ENCODE peak calls at places on chromosome 9, in six cellular contexts. R, X, W, M, E and C are unnamed samples. For H3K27me3, the result is how much of the 10 kb centered on the place peaks cover.

GRCh38 chr9:127854169-127854833 is at the start of gene ENG:
- DNase-seq in R (peak), E (no peak), M (no peak), W (peak), X (peak), C (no peak)

GRCh38 chr9:134007571-134007970 is 15.4 kb upstream of the VAV2 start:
- DNase-seq in W (no peak), R (no peak), X (no peak), M (no peak), E (no peak), C (no peak)

GRCh38 chr9:116574027-116574679 is 113.0 kb upstream of the TRIM32 start:
- DNase-seq in M (no peak), X (no peak), R (peak), E (peak), W (peak), C (no peak)

GRCh38 chr9:133999866-134000265 is 7.7 kb upstream of the VAV2 start:
- DNase-seq in R (peak), M (no peak), E (no peak), X (no peak), W (no peak), C (no peak)

GRCh38 chr9:112334319-112334828 is 955 bp upstream of the PTBP3 start:
- DNase-seq in M (peak), X (peak), W (peak), E (no peak), R (no peak), C (peak)

GRCh38 chr9:110742741-110743371 is 74.3 kb downstream of the MUSK start:
- DNase-seq in R (peak), X (no peak), W (no peak), M (no peak), E (no peak), C (no peak)

GRCh38 chr9:110440161-110440560 is 102.5 kb upstream of the TXNDC8 start:
- DNase-seq in W (no peak), M (no peak), R (peak), X (no peak), E (no peak), C (no peak)

GRCh38 chr9:127916665-127917581 is at the start of gene ST6GALNAC4:
- DNase-seq in X (peak), M (peak), R (peak), W (peak), E (peak), C (peak)

GRCh38 chr9:23672121-23672520 is 153.9 kb downstream of the ELAVL2 start:
- DNase-seq in W (no peak), M (no peak), X (no peak), E (no peak), R (no peak), C (no peak)

GRCh38 chr9:129258823-129259301 is 80.8 kb upstream of the IER5L start:
- DNase-seq in M (peak), W (no peak), R (no peak), E (no peak), X (no peak), C (peak)

GRCh38 chr9:27888661-27889295 is 315.5 kb upstream of the C9orf72 start:
- DNase-seq in W (peak), M (no peak), E (no peak), R (peak), X (peak), C (peak)

DNA sequence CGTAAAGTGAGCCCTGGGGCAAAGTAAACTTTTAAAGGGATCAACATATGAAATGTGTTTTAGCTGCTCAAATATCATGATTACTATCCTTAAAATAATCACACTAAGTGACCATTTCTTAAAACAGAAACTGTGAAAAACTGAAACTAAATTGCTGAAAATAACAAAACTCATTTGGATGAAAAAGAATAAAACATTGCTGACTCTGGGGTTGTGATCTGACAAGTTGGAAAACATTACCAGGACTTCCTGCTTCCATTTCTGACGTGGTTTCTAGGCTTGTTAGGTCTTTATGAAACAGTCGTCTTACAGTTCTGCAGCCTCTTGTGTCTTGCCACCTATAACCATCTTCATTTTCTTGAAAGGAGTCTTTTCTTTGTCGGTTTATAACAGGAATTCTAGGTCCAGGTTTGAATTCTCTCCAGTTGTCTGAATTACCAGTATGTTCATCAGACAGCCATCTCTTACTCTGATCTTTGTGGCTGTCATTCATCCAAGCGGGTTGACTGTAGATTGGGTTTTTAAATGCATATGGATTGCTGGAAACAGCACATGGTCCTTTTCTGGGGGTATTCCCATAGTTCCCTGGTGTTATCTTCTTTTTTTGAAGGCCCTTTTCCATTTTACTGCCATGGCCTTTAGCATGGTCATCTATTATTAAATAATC is 1.6 kb downstream of the TUT7 start:
- DNase-seq in E (no peak), W (no peak), X (peak), M (peak), R (peak), C (peak)
- H3K27ac ChIP-seq in E (no peak), W (peak), X (peak), M (peak), R (no peak), C (peak)

GRCh38 chr9:93061260-93061751 is 2.8 kb downstream of the SUSD3 start:
- DNase-seq in E (no peak), W (no peak), R (peak), X (no peak), M (no peak), C (no peak)

GRCh38 chr9:93062364-93062763 is 3.9 kb downstream of the SUSD3 start:
- DNase-seq in R (no peak), E (no peak), X (no peak), W (no peak), M (no peak), C (no peak)

GRCh38 chr9:93060746-93061259 is 2.3 kb downstream of the SUSD3 start:
- DNase-seq in R (peak), M (no peak), W (no peak), X (no peak), E (no peak), C (no peak)

GRCh38 chr9:93059960-93060591 is 1.6 kb downstream of the SUSD3 start:
- DNase-seq in E (no peak), W (no peak), M (no peak), R (no peak), X (no peak), C (no peak)

DNA sequence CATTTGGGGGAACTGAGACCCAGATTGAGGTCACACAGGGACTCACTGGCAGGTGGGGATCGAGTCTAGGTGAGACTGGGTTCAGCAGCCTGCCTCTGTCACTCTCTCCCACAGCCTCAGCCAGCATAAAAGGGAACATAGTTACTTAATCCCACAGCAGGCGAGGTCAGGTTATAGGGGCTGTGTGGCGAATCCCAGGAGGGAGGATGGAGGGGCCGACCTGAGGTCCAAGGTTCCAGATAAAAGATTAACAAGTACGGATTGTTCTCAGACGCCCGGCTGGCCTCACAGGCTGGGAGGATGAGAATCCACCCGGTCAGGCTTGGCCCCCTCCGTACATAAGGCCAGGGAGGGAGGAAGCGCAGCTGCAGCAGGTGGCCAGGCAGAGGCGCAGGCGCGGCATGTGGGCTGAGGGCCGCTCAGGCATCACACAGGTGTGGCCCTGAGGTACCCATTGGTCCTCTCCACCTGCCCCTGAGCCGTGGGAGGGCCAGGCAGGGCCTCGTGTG is 3.3 kb downstream of the SUSD3 start:
- DNase-seq in M (no peak), E (no peak), X (no peak), R (no peak), W (peak), C (no peak)
- H3K27me3 ChIP-seq in M (under half), E (under half), X (under half), R (under half), W (under half), C (under half)

DNA sequence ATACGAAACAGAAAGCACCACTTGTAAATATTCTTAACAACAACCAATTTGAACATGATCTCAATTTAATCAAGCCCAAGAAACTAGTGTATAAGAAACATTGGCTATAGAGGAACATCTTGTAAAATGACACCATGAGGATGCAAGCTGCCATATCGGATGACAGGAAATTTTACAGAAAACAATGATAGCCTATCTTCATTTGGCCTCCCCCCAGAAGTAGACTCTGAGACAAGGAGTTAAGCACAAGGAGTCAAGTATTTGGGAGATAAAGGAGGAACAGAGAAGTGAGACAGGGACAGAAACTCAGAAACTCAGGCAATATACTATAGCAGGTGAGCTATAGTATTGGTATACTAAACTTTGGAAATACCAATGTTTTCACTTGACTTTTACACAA is 28.2 kb downstream of the ERP44 start:
- DNase-seq in X (no peak), W (no peak), R (no peak), M (no peak), E (no peak), C (no peak)
- H3K27ac ChIP-seq in X (no peak), W (no peak), R (no peak), M (no peak), E (no peak), C (no peak)

DNA sequence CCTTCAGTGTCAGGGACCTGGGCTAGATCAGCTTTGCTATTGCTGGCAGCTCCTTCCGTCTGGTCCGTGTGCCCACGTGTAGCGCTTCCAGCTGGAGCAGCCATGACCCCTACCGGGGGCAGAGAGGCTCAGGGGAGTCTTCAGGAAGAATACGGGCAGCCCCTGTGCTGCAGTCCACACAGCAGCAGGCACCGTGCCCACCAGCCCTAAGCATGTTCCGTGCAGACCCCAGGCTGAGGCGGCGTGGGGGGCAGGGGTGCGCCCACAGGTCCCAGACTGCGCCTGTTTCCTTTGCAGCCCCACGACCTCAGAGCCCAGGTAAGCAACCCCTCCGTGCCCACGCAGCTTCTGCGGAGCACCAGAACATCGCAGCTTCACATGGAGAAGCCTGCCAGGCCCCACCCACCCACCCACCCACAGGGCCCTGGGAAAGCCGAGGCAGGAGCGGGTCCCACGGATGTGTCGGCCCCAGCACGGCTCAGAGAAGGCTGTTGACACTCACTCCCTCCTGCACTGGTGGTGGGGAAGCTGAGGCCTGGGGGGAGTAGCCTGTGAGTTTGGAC is 83.1 kb downstream of the KCNT1 start:
- DNase-seq in W (no peak), X (no peak), R (no peak), E (no peak), M (no peak), C (no peak)
- H3K27me3 ChIP-seq in W (under half), X (under half), R (under half), E (under half), M (under half), C (under half)

DNA sequence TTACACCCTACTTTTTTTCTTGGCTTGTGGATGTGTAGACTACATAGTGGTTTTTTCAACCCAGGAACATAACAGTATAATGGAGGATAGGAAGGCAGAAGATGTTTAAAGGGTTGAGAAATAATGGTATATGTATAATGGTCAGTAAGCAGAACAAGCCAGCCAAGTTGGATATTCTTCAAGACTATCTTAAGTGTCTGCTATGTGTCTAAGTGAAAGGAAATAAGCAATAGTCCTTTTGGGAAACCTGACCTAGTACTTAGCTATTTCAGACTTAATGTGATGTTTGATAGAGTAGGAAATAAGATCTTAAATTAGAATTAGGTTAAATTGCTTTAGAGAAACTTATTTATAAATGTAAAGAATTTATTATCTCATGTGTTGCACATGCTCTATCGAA is 85.7 kb downstream of the PTPDC1 start:
- DNase-seq in M (no peak), E (no peak), R (no peak), W (no peak), X (no peak), C (no peak)
- H3K27ac ChIP-seq in M (peak), E (no peak), R (no peak), W (no peak), X (no peak), C (no peak)

GRCh38 chr9:131030978-131031641 is 22.1 kb downstream of the LAMC3 start:
- DNase-seq in E (no peak), M (no peak), R (no peak), W (no peak), X (no peak), C (no peak)
- H3K27me3 ChIP-seq in E (under half), M (under half), R (under half), W (under half), X (under half), C (under half)

DNA sequence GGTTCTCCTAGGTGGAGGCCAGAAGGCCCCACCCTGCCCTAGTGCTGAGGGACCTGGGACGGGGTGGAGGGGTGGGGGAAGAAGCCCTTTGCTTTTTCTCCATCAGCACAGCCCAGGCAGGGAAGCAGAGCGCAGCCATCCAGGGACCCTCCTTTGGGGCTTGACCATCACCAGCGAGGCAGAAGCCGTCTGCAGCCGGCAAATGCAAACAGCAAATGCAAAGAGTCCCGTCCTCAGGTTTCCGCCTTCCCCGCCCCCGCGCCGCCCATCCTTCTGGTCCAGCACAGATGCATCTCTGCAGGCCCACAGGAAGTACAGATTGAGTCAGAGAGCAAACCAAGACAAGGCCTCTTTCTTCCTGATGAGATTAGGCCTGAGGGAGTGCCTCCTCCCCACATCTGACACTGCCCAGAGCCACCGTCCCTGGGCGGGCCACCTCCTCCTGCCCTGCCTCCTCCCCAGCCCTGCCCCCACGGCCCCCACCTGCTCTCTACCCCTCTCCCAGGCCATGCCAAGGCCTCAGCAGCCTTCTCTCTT is 23.4 kb downstream of the CORO2A start:
- DNase-seq in M (no peak), E (no peak), R (peak), X (peak), W (peak), C (peak)
- H3K27ac ChIP-seq in M (no peak), E (no peak), R (no peak), X (peak), W (peak), C (peak)

DNA sequence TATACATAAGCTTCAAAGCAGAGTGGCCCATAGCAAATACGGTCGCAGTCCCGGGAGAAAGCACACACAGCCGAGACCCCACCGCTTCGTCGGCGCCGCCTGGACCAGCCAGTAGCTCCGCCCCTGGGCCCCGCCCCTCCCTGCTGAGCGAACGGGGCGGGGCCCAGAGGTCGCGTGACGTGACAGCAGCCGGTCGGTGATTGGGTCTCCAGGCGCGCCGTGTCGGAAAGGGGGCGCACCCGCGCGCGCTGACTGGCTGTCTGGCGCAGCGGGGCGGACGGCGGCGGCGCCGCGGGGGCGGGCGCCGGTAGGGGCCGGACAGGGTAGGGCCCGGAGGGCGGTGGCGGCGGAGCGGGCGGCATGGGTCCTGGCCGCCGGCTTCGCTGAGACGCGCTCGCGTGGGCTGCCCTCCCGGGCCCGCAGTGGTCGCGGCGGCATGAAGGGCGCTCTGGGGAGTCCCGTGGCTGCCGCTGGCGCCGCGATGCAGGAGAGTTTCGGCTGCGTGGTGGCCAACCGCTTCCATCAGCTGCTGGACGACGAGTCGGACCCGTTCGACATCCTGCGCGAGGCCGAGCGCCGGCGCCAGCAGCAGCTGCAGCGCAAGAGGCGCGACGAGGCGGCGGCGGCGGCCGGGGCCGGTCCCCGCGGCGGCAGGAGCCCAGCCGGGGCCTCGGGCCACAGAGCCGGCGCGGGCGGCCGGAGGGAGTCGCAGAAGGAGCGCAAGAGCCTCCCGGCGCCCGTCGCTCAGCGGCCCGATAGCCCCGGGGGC is at the start of gene HABP4:
- DNase-seq in X (peak), E (peak), M (peak), R (peak), W (peak), C (peak)
- H3K27me3 ChIP-seq in X (under half), E (under half), M (under half), R (under half), W (under half), C (under half)